ENCODE peak calls at places on chromosomes 12 and 14, in four cellular contexts. B, K, U and Q are unnamed samples.

GRCh38 chr12:96104566-96104965 is 69.2 kb upstream of the LTA4H start:
- DNase-seq in B (no peak), K (no peak), U (no peak), Q (no peak)

GRCh38 chr14:95433094-95433478 is 83.4 kb downstream of the SYNE3 start:
- DNase-seq in K (no peak), B (no peak), U (no peak), Q (no peak)

GRCh38 chr14:76053576-76054369 is 68.2 kb downstream of the IFT43 start:
- DNase-seq in B (no peak), U (no peak), K (no peak), Q (no peak)

GRCh38 chr14:62734831-62735230 is 310.4 kb downstream of the KCNH5 start:
- DNase-seq in B (no peak), U (no peak), K (no peak), Q (peak; percentile 26)

GRCh38 chr14:95948608-95949007 is 72.0 kb downstream of the TUNAR start:
- DNase-seq in B (no peak), K (no peak), U (no peak), Q (no peak)

GRCh38 chr14:23104591-23105347 is at the start of gene CIROP:
- DNase-seq in U (no peak), K (no peak), B (no peak), Q (no peak)

GRCh38 chr12:61213646-61214045 is 1046.6 kb upstream of the USP15 start:
- DNase-seq in B (no peak), K (no peak), U (no peak), Q (no peak)

GRCh38 chr12:52865090-52865944 is 16.5 kb upstream of the KRT78 start:
- DNase-seq in K (no peak), U (peak; percentile 78), B (peak; percentile 64), Q (no peak)

GRCh38 chr12:41264281-41264680 is 76.2 kb downstream of the PDZRN4 start:
- DNase-seq in B (no peak), K (no peak), U (no peak), Q (no peak)

GRCh38 chr12:98421336-98421735 is 94.1 kb upstream of the TMPO start:
- DNase-seq in B (no peak), K (no peak), U (no peak), Q (no peak)

GRCh38 chr12:14874882-14875281 is 10.8 kb downstream of the MGP start:
- DNase-seq in U (no peak), B (no peak), K (no peak), Q (no peak)

GRCh38 chr12:106147956-106148355 is 9.2 kb upstream of the NUAK1 start:
- DNase-seq in U (no peak), K (no peak), B (no peak), Q (no peak)

GRCh38 chr12:102848832-102849231 is 68.2 kb downstream of the PAH start:
- DNase-seq in U (no peak), K (no peak), B (no peak), Q (no peak)

GRCh38 chr12:101746661-101747060 is 7.4 kb upstream of the SYCP3 start:
- DNase-seq in K (no peak), U (no peak), B (no peak), Q (no peak)

GRCh38 chr14:92491782-92492181 is 21.8 kb upstream of the RIN3 start:
- DNase-seq in K (no peak), U (peak; percentile 24), B (no peak), Q (no peak)

GRCh38 chr14:72855913-72856312 is 38.0 kb downstream of the DPF3 start:
- DNase-seq in U (no peak), B (no peak), K (no peak), Q (peak; percentile 27)

GRCh38 chr12:93048646-93049045 is 119.6 kb upstream of the EEA1 start:
- DNase-seq in B (no peak), U (no peak), K (no peak), Q (no peak)

GRCh38 chr14:65704412-65704811 is 291.9 kb downstream of the FUT8 start:
- DNase-seq in B (no peak), U (no peak), K (no peak), Q (no peak)

GRCh38 chr12:28457785-28458184 is 267.5 kb downstream of the CCDC91 start:
- DNase-seq in K (no peak), B (no peak), U (no peak), Q (no peak)

GRCh38 chr14:57189070-57189469 is 79.6 kb downstream of the EXOC5 start:
- DNase-seq in K (no peak), U (no peak), B (no peak), Q (no peak)

GRCh38 chr12:52876371-52876770 is 27.6 kb upstream of the KRT78 start:
- DNase-seq in K (no peak), B (no peak), U (no peak), Q (peak; percentile 94)

GRCh38 chr12:91781114-91781513 is 364.5 kb downstream of the BTG1 start:
- DNase-seq in K (no peak), U (no peak), B (no peak), Q (no peak)

GRCh38 chr14:96362071-96362964 is 823 bp downstream of the ATG2B start:
- DNase-seq in B (peak; percentile 63), K (peak; percentile 26), U (peak; percentile 60), Q (peak; percentile 27)

GRCh38 chr12:106282457-106283097 is 20.0 kb upstream of the TCP11L2 start:
- DNase-seq in U (peak; percentile 61), B (peak; percentile 62), K (peak; percentile 29), Q (no peak)

GRCh38 chr12:65966852-65967593 is 142.7 kb downstream of the HMGA2 start:
- DNase-seq in U (no peak), B (no peak), K (no peak), Q (no peak)

GRCh38 chr14:89014570-89014847 is 190.1 kb downstream of the TTC8 start:
- DNase-seq in U (no peak), B (no peak), K (no peak), Q (no peak)

GRCh38 chr12:55717397-55718007 is 1.7 kb downstream of the BLOC1S1 start:
- DNase-seq in K (no peak), B (no peak), U (no peak), Q (no peak)

GRCh38 chr12:95169368-95169767 is 47.9 kb downstream of the FGD6 start:
- DNase-seq in K (no peak), B (no peak), U (no peak), Q (peak; percentile 49)

GRCh38 chr12:31491819-31492598 is 98.9 kb downstream of the DENND5B start:
- DNase-seq in K (no peak), U (no peak), B (peak; percentile 90), Q (peak; percentile 45)

GRCh38 chr14:71628433-71628832 is 303.8 kb upstream of the RGS6 start:
- DNase-seq in U (no peak), B (no peak), K (no peak), Q (no peak)

GRCh38 chr12:6960291-6961277 is 9.4 kb downstream of the PTPN6 start:
- DNase-seq in B (no peak), K (no peak), U (no peak), Q (no peak)

GRCh38 chr12:107511292-107511691 is 174.3 kb upstream of the PWP1 start:
- DNase-seq in B (no peak), K (no peak), U (no peak), Q (no peak)

GRCh38 chr12:114038962-114039361 is 72.8 kb upstream of the RBM19 start:
- DNase-seq in K (no peak), B (no peak), U (no peak), Q (no peak)

GRCh38 chr12:85985996-85986395 is 111.9 kb downstream of the NTS start:
- DNase-seq in K (no peak), U (no peak), B (no peak), Q (no peak)

GRCh38 chr14:88974991-88975835 is 150.8 kb downstream of the TTC8 start:
- DNase-seq in U (no peak), B (no peak), K (no peak), Q (no peak)

GRCh38 chr14:78319826-78320635 is 149.9 kb downstream of the NRXN3 start:
- DNase-seq in B (no peak), U (no peak), K (no peak), Q (no peak)
- H3K27ac ChIP-seq in B (no peak overlapping the region), U (no peak overlapping the region), K (no peak overlapping the region), Q (no peak overlapping the region)

GRCh38 chr12:109598428-109598854 is 24.8 kb downstream of the MVK start:
- DNase-seq in U (no peak), K (no peak), B (no peak), Q (no peak)

GRCh38 chr12:109599087-109599486 is 25.5 kb downstream of the MVK start:
- DNase-seq in U (no peak), K (no peak), B (no peak), Q (no peak)

GRCh38 chr12:109597795-109598427 is 24.3 kb downstream of the MVK start:
- DNase-seq in U (peak; percentile 83), B (peak; percentile 45), K (peak; percentile 43), Q (no peak)

GRCh38 chr12:109596418-109597244 is 23.0 kb downstream of the MVK start:
- DNase-seq in K (no peak), B (no peak), U (no peak), Q (no peak)

GRCh38 chr12:109597414-109597794 is 23.8 kb downstream of the MVK start:
- DNase-seq in B (no peak), U (no peak), K (no peak), Q (no peak)
- H3K27ac ChIP-seq in B (no peak overlapping the region), U (no peak overlapping the region), K (no peak overlapping the region), Q (no peak overlapping the region)

GRCh38 chr14:104732931-104733681 is 9.1 kb downstream of the ADSS1 start:
- DNase-seq in K (no peak), B (no peak), U (no peak), Q (no peak)
- H3K27ac ChIP-seq in K (no peak overlapping the region), B (no peak overlapping the region), U (no peak overlapping the region), Q (peak overlapping the region; percentile 45)

GRCh38 chr12:122656298-122656697 is 46.9 kb downstream of the HCAR2 start:
- DNase-seq in U (no peak), K (no peak), B (no peak), Q (no peak)

GRCh38 chr12:122646568-122647220 is 56.5 kb downstream of the HCAR2 start:
- DNase-seq in B (no peak), K (peak; percentile 17), U (no peak), Q (peak; percentile 37)

GRCh38 chr12:122651520-122652224 is 51.5 kb downstream of the HCAR2 start:
- DNase-seq in K (no peak), U (no peak), B (peak; percentile 78), Q (peak; percentile 29)
- H3K27ac ChIP-seq in K (no peak overlapping the region), U (no peak overlapping the region), B (peak overlapping the region; percentile 31), Q (no peak overlapping the region)

GRCh38 chr12:67982165-67982563 is 7.1 kb upstream of the IFNG-AS1 start:
- DNase-seq in K (no peak), U (no peak), B (no peak), Q (no peak)
- H3K27ac ChIP-seq in K (no peak overlapping the region), U (no peak overlapping the region), B (peak overlapping the region; percentile 73), Q (no peak overlapping the region)

GRCh38 chr12:121860257-121860656 is 1.6 kb upstream of the HPD start:
- DNase-seq in U (no peak), B (no peak), K (no peak), Q (no peak)
- H3K27ac ChIP-seq in U (no peak overlapping the region), B (no peak overlapping the region), K (no peak overlapping the region), Q (no peak overlapping the region)